ENCODE peak calls at places on chromosomes 12 and 14, in six cellular contexts. V, Y, D, R, Q and G are unnamed samples.

GRCh38 chr14:53355581-53356112 is 202.5 kb upstream of the DDHD1 start:
- DNase-seq in V (no peak), Q (peak), R (no peak), Y (no peak), D (no peak), G (peak)

GRCh38 chr12:49230176-49230575 is 34.7 kb upstream of the TUBA1C start:
- DNase-seq in Q (no peak), Y (no peak), R (no peak), V (no peak), D (no peak), G (no peak)

GRCh38 chr14:95189400-95190162 is 32.3 kb upstream of the DICER1 start:
- DNase-seq in R (no peak), V (no peak), Y (no peak), D (no peak), Q (no peak), G (no peak)

GRCh38 chr12:6311822-6312528 is 1.5 kb downstream of the PLEKHG6 start:
- DNase-seq in Q (no peak), Y (no peak), R (no peak), D (no peak), V (no peak), G (no peak)

GRCh38 chr14:75417674-75418073 is 10.1 kb upstream of the JDP2 start:
- DNase-seq in Y (no peak), R (no peak), Q (peak), D (no peak), V (no peak), G (no peak)

GRCh38 chr12:52280319-52280795 is 5.9 kb downstream of the KRT86 start:
- DNase-seq in R (no peak), D (no peak), Q (peak), V (no peak), Y (no peak), G (no peak)

GRCh38 chr12:19421503-19422282 is 17.6 kb upstream of the AEBP2 start:
- DNase-seq in D (no peak), V (no peak), Q (no peak), R (no peak), Y (no peak), G (no peak)

GRCh38 chr12:30696486-30696885 is 817 bp upstream of the IPO8 start:
- DNase-seq in D (no peak), Q (no peak), Y (no peak), R (no peak), V (no peak), G (no peak)

GRCh38 chr14:50736932-50737419 is 68.9 kb upstream of the SAV1 start:
- DNase-seq in D (no peak), Q (no peak), Y (peak), V (no peak), R (no peak), G (no peak)

GRCh38 chr12:80233926-80234325 is 134.6 kb downstream of the OTOGL start:
- DNase-seq in D (no peak), R (no peak), Y (no peak), V (no peak), Q (no peak), G (no peak)

GRCh38 chr14:99724939-99725773 is 41.1 kb downstream of the CYP46A1 start:
- DNase-seq in R (no peak), D (peak), Y (no peak), V (no peak), Q (no peak), G (no peak)